ENCODE peak calls at places on chromosomes 4 and X, in five cellular contexts. One of them, this sample, is unnamed.

GRCh38 chr4:138909605-138910004 is 106.0 kb upstream of the NOCT start:
- DNase-seq in stimulated activated CD4-positive, alpha-beta T cell treated with anti-CD3 and anti-CD28 coated beads, Interleukin-15, amount 100 ng/mL, for 1 hour: no peak
- DNase-seq in epithelial cell of esophagus: no peak
- DNase-seq in fibroblast of mammary gland: no peak
- DNase-seq in GDM1: no peak
- DNase-seq in this sample: no peak

GRCh38 chr4:147325566-147325965 is 155.3 kb upstream of the EDNRA start:
- DNase-seq in stimulated activated CD4-positive, alpha-beta T cell treated with anti-CD3 and anti-CD28 coated beads, Interleukin-15, amount 100 ng/mL, for 1 hour: no peak
- DNase-seq in epithelial cell of esophagus: no peak
- DNase-seq in fibroblast of mammary gland: peak
- DNase-seq in GDM1: no peak
- DNase-seq in this sample: no peak

GRCh38 chr4:97493815-97494518 is 649.3 kb downstream of the STPG2 start:
- DNase-seq in stimulated activated CD4-positive, alpha-beta T cell treated with anti-CD3 and anti-CD28 coated beads, Interleukin-15, amount 100 ng/mL, for 1 hour: no peak
- DNase-seq in epithelial cell of esophagus: peak
- DNase-seq in fibroblast of mammary gland: no peak
- DNase-seq in GDM1: no peak
- DNase-seq in this sample: peak

GRCh38 chr4:123488916-123489315 is 92.3 kb downstream of the SPRY1 start:
- DNase-seq in stimulated activated CD4-positive, alpha-beta T cell treated with anti-CD3 and anti-CD28 coated beads, Interleukin-15, amount 100 ng/mL, for 1 hour: no peak
- DNase-seq in epithelial cell of esophagus: peak
- DNase-seq in fibroblast of mammary gland: peak
- DNase-seq in GDM1: peak
- DNase-seq in this sample: peak

GRCh38 chr4:156633846-156634245 is 337.8 kb downstream of the PDGFC start:
- DNase-seq in stimulated activated CD4-positive, alpha-beta T cell treated with anti-CD3 and anti-CD28 coated beads, Interleukin-15, amount 100 ng/mL, for 1 hour: no peak
- DNase-seq in epithelial cell of esophagus: no peak
- DNase-seq in fibroblast of mammary gland: no peak
- DNase-seq in GDM1: no peak
- DNase-seq in this sample: no peak

GRCh38 chr4:187065396-187065795 is 341.7 kb upstream of the FAT1 start:
- DNase-seq in stimulated activated CD4-positive, alpha-beta T cell treated with anti-CD3 and anti-CD28 coated beads, Interleukin-15, amount 100 ng/mL, for 1 hour: no peak
- DNase-seq in epithelial cell of esophagus: no peak
- DNase-seq in fibroblast of mammary gland: no peak
- DNase-seq in GDM1: no peak
- DNase-seq in this sample: no peak

GRCh38 chr4:107760281-107760947 is 40.4 kb upstream of the PAPSS1 start:
- DNase-seq in stimulated activated CD4-positive, alpha-beta T cell treated with anti-CD3 and anti-CD28 coated beads, Interleukin-15, amount 100 ng/mL, for 1 hour: no peak
- DNase-seq in epithelial cell of esophagus: peak
- DNase-seq in fibroblast of mammary gland: peak
- DNase-seq in GDM1: no peak
- DNase-seq in this sample: no peak

GRCh38 chr4:17781072-17781830 is at the start of gene FAM184B:
- DNase-seq in stimulated activated CD4-positive, alpha-beta T cell treated with anti-CD3 and anti-CD28 coated beads, Interleukin-15, amount 100 ng/mL, for 1 hour: no peak
- DNase-seq in epithelial cell of esophagus: peak
- DNase-seq in fibroblast of mammary gland: no peak
- DNase-seq in GDM1: no peak
- DNase-seq in this sample: no peak

GRCh38 chr4:137510866-137511265 is 21.4 kb downstream of the PCDH18 start:
- DNase-seq in stimulated activated CD4-positive, alpha-beta T cell treated with anti-CD3 and anti-CD28 coated beads, Interleukin-15, amount 100 ng/mL, for 1 hour: no peak
- DNase-seq in epithelial cell of esophagus: peak
- DNase-seq in fibroblast of mammary gland: peak
- DNase-seq in GDM1: no peak
- DNase-seq in this sample: peak

GRCh38 chr4:85477538-85477937 is 2.6 kb downstream of the ARHGAP24 start:
- DNase-seq in stimulated activated CD4-positive, alpha-beta T cell treated with anti-CD3 and anti-CD28 coated beads, Interleukin-15, amount 100 ng/mL, for 1 hour: no peak
- DNase-seq in epithelial cell of esophagus: no peak
- DNase-seq in fibroblast of mammary gland: peak
- DNase-seq in GDM1: no peak
- DNase-seq in this sample: no peak

GRCh38 chr4:40843696-40844095 is 93.9 kb downstream of the NSUN7 start:
- DNase-seq in stimulated activated CD4-positive, alpha-beta T cell treated with anti-CD3 and anti-CD28 coated beads, Interleukin-15, amount 100 ng/mL, for 1 hour: no peak
- DNase-seq in epithelial cell of esophagus: no peak
- DNase-seq in fibroblast of mammary gland: no peak
- DNase-seq in GDM1: no peak
- DNase-seq in this sample: no peak

GRCh38 chr4:38162240-38162784 is 202.1 kb downstream of the PTTG2 start:
- DNase-seq in stimulated activated CD4-positive, alpha-beta T cell treated with anti-CD3 and anti-CD28 coated beads, Interleukin-15, amount 100 ng/mL, for 1 hour: no peak
- DNase-seq in epithelial cell of esophagus: peak
- DNase-seq in fibroblast of mammary gland: peak
- DNase-seq in GDM1: no peak
- DNase-seq in this sample: no peak

GRCh38 chrX:16882188-16882587 is 12.0 kb upstream of the RBBP7 start:
- DNase-seq in stimulated activated CD4-positive, alpha-beta T cell treated with anti-CD3 and anti-CD28 coated beads, Interleukin-15, amount 100 ng/mL, for 1 hour: no peak
- DNase-seq in epithelial cell of esophagus: peak
- DNase-seq in fibroblast of mammary gland: no peak
- DNase-seq in GDM1: no peak
- DNase-seq in this sample: no peak

GRCh38 chr4:19615086-19615689 is 636.5 kb upstream of the SLIT2 start:
- DNase-seq in stimulated activated CD4-positive, alpha-beta T cell treated with anti-CD3 and anti-CD28 coated beads, Interleukin-15, amount 100 ng/mL, for 1 hour: no peak
- DNase-seq in epithelial cell of esophagus: no peak
- DNase-seq in fibroblast of mammary gland: no peak
- DNase-seq in GDM1: no peak
- DNase-seq in this sample: no peak

GRCh38 chrX:103637604-103638338 is 9.0 kb downstream of the TCEAL1 start:
- DNase-seq in stimulated activated CD4-positive, alpha-beta T cell treated with anti-CD3 and anti-CD28 coated beads, Interleukin-15, amount 100 ng/mL, for 1 hour: no peak
- DNase-seq in epithelial cell of esophagus: peak
- DNase-seq in fibroblast of mammary gland: peak
- DNase-seq in GDM1: no peak
- DNase-seq in this sample: peak

GRCh38 chr4:185868983-185869938 is 57.3 kb upstream of the SORBS2 start:
- DNase-seq in stimulated activated CD4-positive, alpha-beta T cell treated with anti-CD3 and anti-CD28 coated beads, Interleukin-15, amount 100 ng/mL, for 1 hour: no peak
- DNase-seq in epithelial cell of esophagus: peak
- DNase-seq in fibroblast of mammary gland: no peak
- DNase-seq in GDM1: no peak
- DNase-seq in this sample: no peak

GRCh38 chr4:83644677-83645639 is 109.0 kb downstream of the GPAT3 start:
- DNase-seq in stimulated activated CD4-positive, alpha-beta T cell treated with anti-CD3 and anti-CD28 coated beads, Interleukin-15, amount 100 ng/mL, for 1 hour: no peak
- DNase-seq in epithelial cell of esophagus: peak
- DNase-seq in fibroblast of mammary gland: peak
- DNase-seq in GDM1: peak
- DNase-seq in this sample: peak

GRCh38 chr4:94298725-94299252 is 43.8 kb downstream of the HPGDS start:
- DNase-seq in stimulated activated CD4-positive, alpha-beta T cell treated with anti-CD3 and anti-CD28 coated beads, Interleukin-15, amount 100 ng/mL, for 1 hour: no peak
- DNase-seq in epithelial cell of esophagus: peak
- DNase-seq in fibroblast of mammary gland: no peak
- DNase-seq in GDM1: no peak
- DNase-seq in this sample: peak

GRCh38 chr4:186651181-186651603 is 72.5 kb downstream of the FAT1 start:
- DNase-seq in stimulated activated CD4-positive, alpha-beta T cell treated with anti-CD3 and anti-CD28 coated beads, Interleukin-15, amount 100 ng/mL, for 1 hour: no peak
- DNase-seq in epithelial cell of esophagus: no peak
- DNase-seq in fibroblast of mammary gland: no peak
- DNase-seq in GDM1: no peak
- DNase-seq in this sample: no peak

GRCh38 chrX:132023896-132024386 is 839 bp downstream of the STK26 start:
- DNase-seq in stimulated activated CD4-positive, alpha-beta T cell treated with anti-CD3 and anti-CD28 coated beads, Interleukin-15, amount 100 ng/mL, for 1 hour: peak
- DNase-seq in epithelial cell of esophagus: peak
- DNase-seq in fibroblast of mammary gland: peak
- DNase-seq in GDM1: peak
- DNase-seq in this sample: no peak

GRCh38 chrX:51975811-51976210 is 82.4 kb downstream of the MAGED1 start:
- DNase-seq in stimulated activated CD4-positive, alpha-beta T cell treated with anti-CD3 and anti-CD28 coated beads, Interleukin-15, amount 100 ng/mL, for 1 hour: no peak
- DNase-seq in epithelial cell of esophagus: no peak
- DNase-seq in fibroblast of mammary gland: no peak
- DNase-seq in GDM1: no peak
- DNase-seq in this sample: no peak

GRCh38 chrX:46577116-46578005 is 3.8 kb downstream of the CHST7 start:
- DNase-seq in stimulated activated CD4-positive, alpha-beta T cell treated with anti-CD3 and anti-CD28 coated beads, Interleukin-15, amount 100 ng/mL, for 1 hour: no peak
- DNase-seq in epithelial cell of esophagus: peak
- DNase-seq in fibroblast of mammary gland: peak
- DNase-seq in GDM1: no peak
- DNase-seq in this sample: peak

GRCh38 chr4:64584981-64585557 is 175.8 kb upstream of the TECRL start:
- DNase-seq in stimulated activated CD4-positive, alpha-beta T cell treated with anti-CD3 and anti-CD28 coated beads, Interleukin-15, amount 100 ng/mL, for 1 hour: no peak
- DNase-seq in epithelial cell of esophagus: peak
- DNase-seq in fibroblast of mammary gland: peak
- DNase-seq in GDM1: no peak
- DNase-seq in this sample: no peak

GRCh38 chr4:53916431-53916889 is 147.9 kb downstream of the CHIC2 start:
- DNase-seq in stimulated activated CD4-positive, alpha-beta T cell treated with anti-CD3 and anti-CD28 coated beads, Interleukin-15, amount 100 ng/mL, for 1 hour: no peak
- DNase-seq in epithelial cell of esophagus: peak
- DNase-seq in fibroblast of mammary gland: peak
- DNase-seq in GDM1: no peak
- DNase-seq in this sample: peak

GRCh38 chr4:94721310-94721709 is 36.4 kb upstream of the BMPR1B start:
- DNase-seq in stimulated activated CD4-positive, alpha-beta T cell treated with anti-CD3 and anti-CD28 coated beads, Interleukin-15, amount 100 ng/mL, for 1 hour: no peak
- DNase-seq in epithelial cell of esophagus: no peak
- DNase-seq in fibroblast of mammary gland: no peak
- DNase-seq in GDM1: no peak
- DNase-seq in this sample: no peak

GRCh38 chr4:145299380-145300076 is 119.1 kb upstream of the OTUD4 start:
- DNase-seq in stimulated activated CD4-positive, alpha-beta T cell treated with anti-CD3 and anti-CD28 coated beads, Interleukin-15, amount 100 ng/mL, for 1 hour: no peak
- DNase-seq in epithelial cell of esophagus: peak
- DNase-seq in fibroblast of mammary gland: peak
- DNase-seq in GDM1: no peak
- DNase-seq in this sample: peak

GRCh38 chrX:119698835-119699234 is 5.9 kb upstream of the SEPTIN6 start:
- DNase-seq in stimulated activated CD4-positive, alpha-beta T cell treated with anti-CD3 and anti-CD28 coated beads, Interleukin-15, amount 100 ng/mL, for 1 hour: no peak
- DNase-seq in epithelial cell of esophagus: peak
- DNase-seq in fibroblast of mammary gland: peak
- DNase-seq in GDM1: peak
- DNase-seq in this sample: peak

This sample was measured in foreskin keratinocyte.